ENCODE peak calls at places on chromosomes 13 and 19, in four cellular contexts. One of them, this sample, is unnamed.

GRCh38 chr19:4847190-4847973 is 15.9 kb upstream of the TICAM1 start:
- DNase-seq in tibial nerve: no peak
- DNase-seq in esophagus squamous epithelium: no peak
- DNase-seq in fibroblast of the aortic adventitia: no peak
- DNase-seq in this sample: no peak

GRCh38 chr19:12985049-12985776 is 10.1 kb upstream of the NFIX start:
- DNase-seq in fibroblast of the aortic adventitia: peak
- DNase-seq in esophagus squamous epithelium: no peak
- DNase-seq in tibial nerve: peak
- DNase-seq in this sample: no peak

GRCh38 chr13:29369060-29369743 is 226.3 kb downstream of the SLC7A1 start:
- DNase-seq in fibroblast of the aortic adventitia: peak
- DNase-seq in esophagus squamous epithelium: no peak
- DNase-seq in tibial nerve: no peak
- DNase-seq in this sample: no peak

GRCh38 chr19:2288010-2288742 is 6.2 kb upstream of the PEAK3 start:
- DNase-seq in esophagus squamous epithelium: no peak
- DNase-seq in tibial nerve: no peak
- DNase-seq in fibroblast of the aortic adventitia: no peak
- DNase-seq in this sample: no peak

GRCh38 chr19:49438261-49438660 is 3.1 kb downstream of the SLC17A7 start:
- DNase-seq in tibial nerve: no peak
- DNase-seq in esophagus squamous epithelium: no peak
- DNase-seq in fibroblast of the aortic adventitia: no peak
- DNase-seq in this sample: no peak

GRCh38 chr19:55383789-55384575 is at the start of gene TMEM238:
- DNase-seq in esophagus squamous epithelium: no peak
- DNase-seq in fibroblast of the aortic adventitia: peak
- DNase-seq in tibial nerve: no peak
- DNase-seq in this sample: no peak

GRCh38 chr13:28046981-28047380 is 53.4 kb downstream of the FLT3 start:
- DNase-seq in fibroblast of the aortic adventitia: no peak
- DNase-seq in tibial nerve: no peak
- DNase-seq in esophagus squamous epithelium: no peak
- DNase-seq in this sample: no peak

GRCh38 chr19:30393046-30393445 is 20.9 kb downstream of the ZNF536 start:
- DNase-seq in fibroblast of the aortic adventitia: no peak
- DNase-seq in esophagus squamous epithelium: no peak
- DNase-seq in tibial nerve: no peak
- DNase-seq in this sample: no peak

GRCh38 chr19:2181618-2181997 is 17.9 kb downstream of the DOT1L start:
- DNase-seq in fibroblast of the aortic adventitia: peak
- DNase-seq in tibial nerve: no peak
- DNase-seq in esophagus squamous epithelium: no peak
- DNase-seq in this sample: no peak

GRCh38 chr13:75749407-75749806 is 113.3 kb downstream of the LMO7 start:
- DNase-seq in esophagus squamous epithelium: no peak
- DNase-seq in tibial nerve: no peak
- DNase-seq in fibroblast of the aortic adventitia: peak
- DNase-seq in this sample: no peak

DNA sequence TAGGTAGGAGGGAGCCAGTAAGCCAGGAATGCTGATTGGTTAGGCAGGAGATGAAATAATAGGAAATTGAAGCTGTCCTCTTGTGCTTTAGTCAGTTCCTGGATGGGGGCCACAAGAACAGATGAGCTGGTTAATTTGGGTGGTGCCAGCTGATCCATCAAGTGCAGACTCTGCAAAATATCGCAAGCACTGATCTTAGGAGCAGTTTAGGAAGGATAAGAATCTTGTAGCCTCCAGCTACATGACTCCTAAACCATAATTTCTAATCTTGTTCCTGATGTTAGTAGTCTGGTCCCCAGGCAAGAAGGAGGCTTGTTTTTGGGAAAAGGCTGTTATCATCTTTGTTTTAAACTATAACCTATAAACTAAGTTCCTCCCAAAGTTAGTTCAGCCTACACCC is 117.9 kb upstream of the GPR12 start:
- DNase-seq in fibroblast of the aortic adventitia: no peak
- DNase-seq in tibial nerve: no peak
- DNase-seq in esophagus squamous epithelium: no peak
- DNase-seq in this sample: no peak
- TF ChIP-seq CTCF in fibroblast of the aortic adventitia: no peak
- TF ChIP-seq CTCF in tibial nerve: no peak
- TF ChIP-seq CTCF in esophagus squamous epithelium: no peak
- TF ChIP-seq CTCF in this sample: no peak

GRCh38 chr13:40186636-40187323 is 479.7 kb downstream of the FOXO1 start:
- DNase-seq in tibial nerve: no peak
- DNase-seq in esophagus squamous epithelium: no peak
- DNase-seq in fibroblast of the aortic adventitia: no peak
- DNase-seq in this sample: no peak
- TF ChIP-seq CTCF in tibial nerve: no peak
- TF ChIP-seq CTCF in esophagus squamous epithelium: no peak
- TF ChIP-seq CTCF in fibroblast of the aortic adventitia: no peak
- TF ChIP-seq CTCF in this sample: no peak

GRCh38 chr19:35853038-35853756 is 893 bp upstream of the NPHS1 start:
- DNase-seq in tibial nerve: no peak
- DNase-seq in esophagus squamous epithelium: no peak
- DNase-seq in fibroblast of the aortic adventitia: no peak
- DNase-seq in this sample: no peak

GRCh38 chr19:35852029-35852780 is at the start of gene NPHS1:
- DNase-seq in tibial nerve: no peak
- DNase-seq in esophagus squamous epithelium: no peak
- DNase-seq in fibroblast of the aortic adventitia: no peak
- DNase-seq in this sample: no peak

GRCh38 chr19:35848486-35848885 is 3.8 kb downstream of the NPHS1 start:
- DNase-seq in tibial nerve: no peak
- DNase-seq in fibroblast of the aortic adventitia: no peak
- DNase-seq in esophagus squamous epithelium: no peak
- DNase-seq in this sample: no peak

GRCh38 chr19:35848919-35849505 is 3.3 kb downstream of the NPHS1 start:
- DNase-seq in fibroblast of the aortic adventitia: no peak
- DNase-seq in esophagus squamous epithelium: no peak
- DNase-seq in tibial nerve: no peak
- DNase-seq in this sample: no peak

GRCh38 chr19:35851213-35852028 is 883 bp downstream of the NPHS1 start:
- DNase-seq in tibial nerve: no peak
- DNase-seq in fibroblast of the aortic adventitia: no peak
- DNase-seq in esophagus squamous epithelium: no peak
- DNase-seq in this sample: no peak
- TF ChIP-seq CTCF in tibial nerve: no peak
- TF ChIP-seq CTCF in fibroblast of the aortic adventitia: no peak
- TF ChIP-seq CTCF in esophagus squamous epithelium: no peak
- TF ChIP-seq CTCF in this sample: peak

GRCh38 chr19:14571695-14572490 is at the start of gene NDUFB7:
- DNase-seq in esophagus squamous epithelium: peak
- DNase-seq in tibial nerve: peak
- DNase-seq in fibroblast of the aortic adventitia: peak
- DNase-seq in this sample: peak
- TF ChIP-seq CTCF in esophagus squamous epithelium: peak
- TF ChIP-seq CTCF in tibial nerve: peak
- TF ChIP-seq CTCF in fibroblast of the aortic adventitia: peak
- TF ChIP-seq CTCF in this sample: peak

DNA sequence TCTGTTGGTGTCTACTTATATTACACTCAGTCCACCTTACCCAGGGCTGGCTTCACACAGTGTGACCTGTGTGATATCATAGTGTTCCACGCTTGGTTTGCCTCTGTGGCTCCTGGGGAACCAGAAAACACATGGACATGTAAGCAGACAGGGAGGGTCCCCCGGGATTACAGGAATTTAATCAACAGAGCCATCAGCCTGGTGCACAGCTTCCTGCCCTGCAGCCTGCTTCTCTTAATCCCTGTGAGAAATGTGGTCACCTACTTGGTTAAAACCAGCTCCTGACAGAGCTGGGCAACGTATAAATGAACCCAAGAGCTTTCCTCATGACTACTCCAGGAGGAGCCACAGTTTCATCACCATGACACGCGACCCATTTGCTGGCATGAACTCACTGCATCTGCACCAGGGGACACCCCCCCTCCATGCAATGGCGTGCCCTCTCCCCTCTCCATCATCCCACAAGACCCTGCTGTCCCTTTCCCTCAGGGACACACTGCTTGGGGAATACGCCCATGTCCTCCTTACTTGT is 152.1 kb downstream of the UQCRFS1 start:
- DNase-seq in esophagus squamous epithelium: no peak
- DNase-seq in tibial nerve: no peak
- DNase-seq in fibroblast of the aortic adventitia: no peak
- DNase-seq in this sample: no peak
- TF ChIP-seq CTCF in esophagus squamous epithelium: no peak
- TF ChIP-seq CTCF in tibial nerve: no peak
- TF ChIP-seq CTCF in fibroblast of the aortic adventitia: no peak
- TF ChIP-seq CTCF in this sample: no peak

GRCh38 chr13:41973247-41973741 is 12.4 kb upstream of the VWA8 start:
- DNase-seq in esophagus squamous epithelium: no peak
- DNase-seq in tibial nerve: no peak
- DNase-seq in fibroblast of the aortic adventitia: peak
- DNase-seq in this sample: no peak
- TF ChIP-seq CTCF in esophagus squamous epithelium: no peak
- TF ChIP-seq CTCF in tibial nerve: no peak
- TF ChIP-seq CTCF in fibroblast of the aortic adventitia: peak
- TF ChIP-seq CTCF in this sample: no peak

GRCh38 chr13:63120883-63121282 is 1705.2 kb upstream of the PCDH20 start:
- DNase-seq in tibial nerve: no peak
- DNase-seq in esophagus squamous epithelium: no peak
- DNase-seq in fibroblast of the aortic adventitia: no peak
- DNase-seq in this sample: no peak

GRCh38 chr13:63124863-63125262 is 1709.2 kb upstream of the PCDH20 start:
- DNase-seq in fibroblast of the aortic adventitia: peak
- DNase-seq in esophagus squamous epithelium: no peak
- DNase-seq in tibial nerve: no peak
- DNase-seq in this sample: no peak
- TF ChIP-seq CTCF in fibroblast of the aortic adventitia: no peak
- TF ChIP-seq CTCF in esophagus squamous epithelium: no peak
- TF ChIP-seq CTCF in tibial nerve: peak
- TF ChIP-seq CTCF in this sample: peak

GRCh38 chr19:32873560-32873959 is 4.0 kb upstream of the SLC7A9 start:
- DNase-seq in esophagus squamous epithelium: no peak
- DNase-seq in tibial nerve: no peak
- DNase-seq in fibroblast of the aortic adventitia: no peak
- DNase-seq in this sample: no peak

GRCh38 chr19:32870154-32870573 is 597 bp upstream of the SLC7A9 start:
- DNase-seq in esophagus squamous epithelium: no peak
- DNase-seq in tibial nerve: no peak
- DNase-seq in fibroblast of the aortic adventitia: no peak
- DNase-seq in this sample: no peak

GRCh38 chr19:32869369-32870153 is at the start of gene SLC7A9:
- DNase-seq in tibial nerve: no peak
- DNase-seq in esophagus squamous epithelium: no peak
- DNase-seq in fibroblast of the aortic adventitia: no peak
- DNase-seq in this sample: no peak

GRCh38 chr19:32872391-32872790 is 2.8 kb upstream of the SLC7A9 start:
- DNase-seq in fibroblast of the aortic adventitia: no peak
- DNase-seq in tibial nerve: no peak
- DNase-seq in esophagus squamous epithelium: no peak
- DNase-seq in this sample: no peak

DNA sequence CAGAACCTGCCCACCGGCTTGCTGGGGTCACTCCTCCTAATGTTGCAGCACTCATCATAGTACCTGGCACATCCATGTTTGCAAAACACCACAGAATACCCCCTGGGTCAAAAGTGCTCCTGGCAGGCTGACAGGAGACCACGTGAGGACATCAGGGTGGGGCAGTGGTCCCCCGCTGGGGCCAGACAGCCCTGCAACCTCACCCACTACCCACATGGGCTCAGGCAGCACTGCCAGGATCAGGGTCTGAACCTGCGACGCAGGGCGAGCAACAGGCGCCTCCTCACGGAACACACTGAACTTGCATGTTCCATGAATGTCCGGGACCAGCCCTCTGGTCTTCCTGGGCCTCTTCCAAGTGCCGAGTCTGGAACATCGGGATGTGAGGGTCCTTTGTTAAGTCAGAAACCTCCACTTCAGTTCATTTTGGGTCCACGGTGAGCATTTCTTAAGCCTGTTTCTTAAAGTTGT is 1.4 kb upstream of the SLC7A9 start:
- DNase-seq in fibroblast of the aortic adventitia: no peak
- DNase-seq in esophagus squamous epithelium: no peak
- DNase-seq in tibial nerve: no peak
- DNase-seq in this sample: no peak
- TF ChIP-seq CTCF in fibroblast of the aortic adventitia: no peak
- TF ChIP-seq CTCF in esophagus squamous epithelium: no peak
- TF ChIP-seq CTCF in tibial nerve: no peak
- TF ChIP-seq CTCF in this sample: no peak

GRCh38 chr13:76885203-76886004 is 801 bp downstream of the KCTD12 start:
- DNase-seq in fibroblast of the aortic adventitia: peak
- DNase-seq in esophagus squamous epithelium: peak
- DNase-seq in tibial nerve: peak
- DNase-seq in this sample: no peak
- TF ChIP-seq CTCF in fibroblast of the aortic adventitia: peak
- TF ChIP-seq CTCF in esophagus squamous epithelium: no peak
- TF ChIP-seq CTCF in tibial nerve: peak
- TF ChIP-seq CTCF in this sample: peak

GRCh38 chr19:16436780-16437179 is 35.0 kb downstream of the EPS15L1 start:
- DNase-seq in tibial nerve: no peak
- DNase-seq in esophagus squamous epithelium: no peak
- DNase-seq in fibroblast of the aortic adventitia: no peak
- DNase-seq in this sample: no peak
- TF ChIP-seq CTCF in tibial nerve: no peak
- TF ChIP-seq CTCF in esophagus squamous epithelium: no peak
- TF ChIP-seq CTCF in fibroblast of the aortic adventitia: no peak
- TF ChIP-seq CTCF in this sample: no peak

This sample was measured in D721Med.